ENCODE peak calls at places on chromosomes 11 and 22, in seven cellular contexts. B, D, J, E, K, O and T are unnamed samples.

GRCh38 chr11:45247433-45247832 is 38.7 kb downstream of the SYT13 start:
- DNase-seq in B (no peak), D (no peak), J (no peak), E (no peak), K (no peak), O (no peak), T (no peak)

GRCh38 chr11:11243258-11243789 is 109.7 kb downstream of the CSNK2A3 start:
- DNase-seq in B (no peak), D (no peak), J (no peak), E (no peak), K (no peak), O (peak), T (peak)

GRCh38 chr11:102497061-102497460 is 33.5 kb downstream of the MMP7 start:
- DNase-seq in B (no peak), D (no peak), J (no peak), E (no peak), K (no peak), O (no peak), T (no peak)

GRCh38 chr22:44544523-44545433 is 46.7 kb upstream of the RTL6 start:
- DNase-seq in B (no peak), D (no peak), J (no peak), E (no peak), K (no peak), O (no peak), T (no peak)

GRCh38 chr22:21621891-21622623 is 7.8 kb downstream of the YDJC start:
- DNase-seq in B (no peak), D (no peak), J (no peak), E (no peak), K (no peak), O (no peak), T (no peak)

GRCh38 chr11:10474551-10474950 is 19.5 kb downstream of the AMPD3 start:
- DNase-seq in B (no peak), D (no peak), J (no peak), E (no peak), K (no peak), O (peak), T (no peak)

GRCh38 chr11:23856654-23857053 is 640.2 kb upstream of the LUZP2 start:
- DNase-seq in B (no peak), D (no peak), J (no peak), E (no peak), K (no peak), O (no peak), T (no peak)

GRCh38 chr22:33492210-33492651 is 428.0 kb downstream of the LARGE1 start:
- DNase-seq in B (no peak), D (no peak), J (no peak), E (peak), K (no peak), O (no peak), T (no peak)

GRCh38 chr11:87451400-87451799 is 413.7 kb downstream of the TMEM135 start:
- DNase-seq in B (no peak), D (no peak), J (no peak), E (no peak), K (no peak), O (no peak), T (no peak)

GRCh38 chr11:94926698-94927237 is 46.6 kb downstream of the CWC15 start:
- DNase-seq in B (peak), D (no peak), J (peak), E (peak), K (peak), O (peak), T (no peak)

GRCh38 chr11:61028135-61028729 is 56.8 kb downstream of the CD6 start:
- DNase-seq in B (no peak), D (no peak), J (peak), E (peak), K (no peak), O (no peak), T (no peak)

GRCh38 chr11:3169235-3169951 is 4.3 kb upstream of the OSBPL5 start:
- DNase-seq in B (peak), D (peak), J (peak), E (peak), K (no peak), O (peak), T (no peak)

GRCh38 chr22:41480397-41480735 is 11.4 kb downstream of the ACO2 start:
- DNase-seq in B (no peak), D (no peak), J (no peak), E (no peak), K (no peak), O (no peak), T (no peak)

GRCh38 chr11:70067591-70068341 is 10.4 kb upstream of the ANO1 start:
- DNase-seq in B (no peak), D (no peak), J (no peak), E (no peak), K (no peak), O (peak), T (peak)

GRCh38 chr22:27347951-27348350 is 453.6 kb downstream of the MN1 start:
- DNase-seq in B (no peak), D (no peak), J (no peak), E (no peak), K (no peak), O (no peak), T (no peak)

GRCh38 chr22:44108076-44108475 is 72.6 kb upstream of the PARVG start:
- DNase-seq in B (no peak), D (no peak), J (no peak), E (no peak), K (no peak), O (no peak), T (no peak)

GRCh38 chr11:73147771-73148681 is 5.9 kb upstream of the FCHSD2 start:
- DNase-seq in B (no peak), D (no peak), J (no peak), E (no peak), K (no peak), O (no peak), T (no peak)

GRCh38 chr22:20905415-20906386 is 11.5 kb upstream of the CRKL start:
- DNase-seq in B (no peak), D (peak), J (no peak), E (no peak), K (no peak), O (no peak), T (no peak)

GRCh38 chr11:132962026-132962425 is 570.3 kb downstream of the OPCML start:
- DNase-seq in B (no peak), D (no peak), J (no peak), E (no peak), K (no peak), O (no peak), T (peak)

GRCh38 chr11:130118636-130119387 is 40.8 kb upstream of the ST14 start:
- DNase-seq in B (no peak), D (no peak), J (no peak), E (no peak), K (no peak), O (no peak), T (no peak)

GRCh38 chr11:11845551-11845950 is 3.8 kb downstream of the USP47 start:
- DNase-seq in B (no peak), D (no peak), J (no peak), E (no peak), K (no peak), O (no peak), T (no peak)

GRCh38 chr22:33829549-33830280 is 90.6 kb downstream of the LARGE1 start:
- DNase-seq in B (no peak), D (no peak), J (no peak), E (no peak), K (no peak), O (no peak), T (no peak)

GRCh38 chr22:37018815-37019308 is 385 bp downstream of the TST start:
- DNase-seq in B (peak), D (no peak), J (peak), E (peak), K (peak), O (no peak), T (peak)

GRCh38 chr11:76087749-76088148 is 118.6 kb downstream of the WNT11 start:
- DNase-seq in B (no peak), D (no peak), J (no peak), E (no peak), K (no peak), O (no peak), T (no peak)

GRCh38 chr11:12170984-12171383 is 60.6 kb downstream of the MICAL2 start:
- DNase-seq in B (no peak), D (no peak), J (no peak), E (no peak), K (no peak), O (no peak), T (no peak)

GRCh38 chr11:17917556-17917955 is 95.3 kb downstream of the SERGEF start:
- DNase-seq in B (no peak), D (no peak), J (no peak), E (no peak), K (no peak), O (no peak), T (peak)

GRCh38 chr11:122241561-122241960 is 125.5 kb upstream of the BLID start:
- DNase-seq in B (no peak), D (no peak), J (no peak), E (no peak), K (no peak), O (no peak), T (no peak)

GRCh38 chr11:134609361-134610115 is 197.5 kb upstream of the B3GAT1 start:
- DNase-seq in B (no peak), D (no peak), J (no peak), E (no peak), K (no peak), O (no peak), T (peak)

GRCh38 chr11:76551400-76551799 is 106.6 kb downstream of the EMSY start:
- DNase-seq in B (no peak), D (no peak), J (no peak), E (no peak), K (no peak), O (no peak), T (no peak)

GRCh38 chr11:12187399-12187798 is 77.0 kb downstream of the MICAL2 start:
- DNase-seq in B (no peak), D (peak), J (no peak), E (no peak), K (no peak), O (no peak), T (no peak)

GRCh38 chr11:10942621-10943020 is 84.8 kb upstream of the ZBED5 start:
- DNase-seq in B (no peak), D (no peak), J (no peak), E (no peak), K (no peak), O (no peak), T (no peak)

GRCh38 chr11:29634248-29634647 is 382.6 kb downstream of the KCNA4 start:
- DNase-seq in B (peak), D (no peak), J (no peak), E (no peak), K (no peak), O (no peak), T (no peak)

GRCh38 chr11:114075891-114076441 is 16.5 kb downstream of the ZBTB16 start:
- DNase-seq in B (peak), D (peak), J (no peak), E (no peak), K (peak), O (no peak), T (no peak)

GRCh38 chr11:61153593-61154090 is 7.6 kb downstream of the VPS37C start:
- DNase-seq in B (no peak), D (no peak), J (no peak), E (no peak), K (no peak), O (no peak), T (no peak)

GRCh38 chr11:128738942-128739341 is 45.1 kb downstream of the FLI1 start:
- DNase-seq in B (no peak), D (no peak), J (no peak), E (no peak), K (no peak), O (no peak), T (no peak)
- H3K4me3 ChIP-seq in B (no peak), D (no peak), J (no peak), E (no peak), K (no peak), O (no peak), T (no peak)

DNA sequence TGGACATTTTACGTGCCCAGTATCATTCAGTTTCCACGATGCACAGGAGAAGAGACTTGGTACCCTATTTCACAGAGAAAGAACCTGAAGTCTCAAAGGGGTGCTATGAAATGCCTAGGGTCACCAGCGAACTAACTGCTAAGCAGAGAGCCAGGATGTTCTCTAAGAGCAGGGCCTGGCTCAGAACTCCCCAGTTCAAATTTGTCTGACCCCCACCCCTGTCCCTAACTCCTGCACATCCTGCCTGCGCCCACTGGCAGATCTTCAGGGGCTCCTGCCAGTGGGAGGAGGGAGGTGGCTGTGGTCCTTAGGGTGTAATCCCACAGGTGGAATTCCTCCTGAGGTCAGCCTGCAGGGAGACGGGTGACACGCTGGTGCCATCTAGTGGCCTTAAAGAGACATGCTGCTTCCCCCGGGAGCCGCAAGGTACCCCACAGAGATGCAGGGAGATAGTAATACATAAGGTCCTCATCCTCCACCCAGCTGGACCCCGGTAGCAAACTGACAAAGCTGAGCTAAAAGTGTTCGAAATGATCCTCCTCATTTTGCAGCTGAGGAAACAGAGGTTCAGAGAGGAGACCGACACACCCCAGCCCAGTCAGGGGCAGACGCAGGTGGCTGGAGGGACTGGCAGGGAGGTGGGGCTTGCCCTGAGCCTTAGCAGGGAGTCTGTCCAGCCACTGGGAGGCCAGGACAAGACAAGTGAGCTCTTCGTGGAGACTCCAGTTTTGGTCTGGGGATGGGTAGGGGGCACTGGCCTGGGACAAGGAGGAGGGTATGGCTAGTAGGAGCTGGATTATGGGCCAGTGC is 34.1 kb downstream of the MB start:
- DNase-seq in B (peak), D (peak), J (peak), E (peak), K (peak), O (no peak), T (no peak)
- TF ChIP-seq EP300 in B (no peak), D (no peak), J (no peak), E (no peak), K (no peak), O (no peak), T (no peak)

GRCh38 chr11:67275606-67276409 is 9.5 kb downstream of the GRK2 start:
- DNase-seq in B (no peak), D (no peak), J (no peak), E (no peak), K (no peak), O (no peak), T (no peak)
- TF ChIP-seq POLR2A in B (no peak), D (no peak), J (no peak), E (no peak), K (no peak), O (no peak), T (no peak)

DNA sequence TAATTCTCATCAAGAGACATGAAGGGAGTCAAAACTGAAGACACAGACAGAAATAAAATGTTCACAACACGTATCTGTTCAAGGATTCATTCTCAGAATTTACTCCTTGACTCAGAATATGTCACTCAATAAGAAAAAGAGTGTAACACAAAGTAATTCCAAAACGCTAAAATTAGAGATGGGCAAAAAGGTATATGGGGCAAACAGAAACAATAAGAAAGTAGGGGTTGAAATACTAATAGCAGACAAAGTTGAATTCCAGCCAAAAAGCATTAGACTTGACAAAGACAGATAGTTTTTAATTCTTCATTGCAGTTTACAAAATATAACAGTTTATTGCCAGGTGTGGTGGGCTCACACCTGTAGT is 26.7 kb downstream of the GNB1L start:
- DNase-seq in B (no peak), D (no peak), J (no peak), E (no peak), K (no peak), O (no peak), T (no peak)
- H3K4me3 ChIP-seq in B (no peak), D (no peak), J (no peak), E (no peak), K (no peak), O (no peak), T (no peak)

DNA sequence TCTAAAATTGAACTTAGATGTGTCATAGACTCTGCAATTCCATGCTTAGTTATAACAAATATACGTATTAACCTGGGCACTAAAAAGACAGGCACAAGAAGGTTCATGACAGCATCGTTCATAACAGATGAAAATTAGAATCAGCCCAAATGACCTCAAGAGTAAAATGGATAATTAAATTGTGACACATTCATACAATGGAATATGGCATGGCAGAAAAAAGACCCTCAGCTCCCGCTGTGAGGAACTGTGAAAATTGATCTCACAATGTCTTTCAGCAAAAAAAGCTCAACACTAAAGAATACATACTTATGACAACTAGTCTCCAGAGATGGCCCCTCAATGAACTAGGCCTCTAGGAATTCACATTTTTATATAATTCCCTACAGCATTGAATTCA is 386.0 kb downstream of the GUCY1A2 start:
- DNase-seq in B (no peak), D (no peak), J (no peak), E (no peak), K (no peak), O (no peak), T (no peak)
- TF ChIP-seq EP300 in B (no peak), D (no peak), J (no peak), E (no peak), K (no peak), O (no peak), T (no peak)

GRCh38 chr11:62854013-62854824 is 14.8 kb upstream of the WDR74 start:
- DNase-seq in B (no peak), D (no peak), J (no peak), E (no peak), K (no peak), O (no peak), T (no peak)
- TF ChIP-seq POLR2A in B (no peak), D (peak), J (no peak), E (no peak), K (no peak), O (no peak), T (no peak)

GRCh38 chr11:8081591-8082021 is 595 bp downstream of the TUB start:
- DNase-seq in B (peak), D (no peak), J (no peak), E (no peak), K (peak), O (no peak), T (no peak)

GRCh38 chr11:8082391-8083087 is 1.5 kb downstream of the TUB start:
- DNase-seq in B (no peak), D (no peak), J (no peak), E (no peak), K (no peak), O (no peak), T (no peak)

GRCh38 chr11:8080674-8081590 is at the start of gene TUB:
- DNase-seq in B (peak), D (no peak), J (no peak), E (peak), K (peak), O (no peak), T (no peak)

GRCh38 chr11:8079111-8079675 is 1.8 kb upstream of the TUB start:
- DNase-seq in B (no peak), D (no peak), J (no peak), E (no peak), K (no peak), O (no peak), T (no peak)

GRCh38 chr11:8080069-8080670 is 841 bp upstream of the TUB start:
- DNase-seq in B (no peak), D (no peak), J (no peak), E (no peak), K (no peak), O (no peak), T (no peak)
- H3K4me3 ChIP-seq in B (peak), D (no peak), J (no peak), E (peak), K (peak), O (peak), T (peak)

GRCh38 chr11:32072872-32073661 is 17.8 kb upstream of the RCN1 start:
- DNase-seq in B (no peak), D (no peak), J (no peak), E (no peak), K (no peak), O (no peak), T (no peak)
- TF ChIP-seq EP300 in B (no peak), D (no peak), J (no peak), E (no peak), K (no peak), O (no peak), T (no peak)